ENCODE peak calls at places on chromosome 4, in four cellular contexts. I is CD4-positive, CD25-positive, alpha-beta regulatory T cell; M is B cell; D is GM12878. A is an unnamed sample.

GRCh38 chr4:158280856-158281255 is 70.6 kb downstream of the TMEM144 start:
- DNase-seq in M (no peak), D (no peak), I (no peak), A (no peak)

GRCh38 chr4:88177981-88178632 is 19.7 kb upstream of the ABCG2 start:
- DNase-seq in I (peak), D (no peak), M (no peak), A (peak)

GRCh38 chr4:75844151-75844662 is 58.0 kb downstream of the PPEF2 start:
- DNase-seq in M (no peak), D (no peak), I (no peak), A (no peak)

GRCh38 chr4:122827899-122828601 is 1.4 kb downstream of the FGF2 start:
- DNase-seq in I (peak), D (peak), M (peak), A (peak)

GRCh38 chr4:167779864-167780263 is 312.5 kb upstream of the ANXA10 start:
- DNase-seq in D (no peak), I (no peak), M (no peak), A (no peak)

GRCh38 chr4:65071532-65071931 is 598.8 kb downstream of the EPHA5 start:
- DNase-seq in I (no peak), M (no peak), D (no peak), A (no peak)

GRCh38 chr4:25821899-25822298 is 40.9 kb downstream of the SEL1L3 start:
- DNase-seq in D (no peak), M (no peak), I (no peak), A (no peak)

GRCh38 chr4:7332216-7333023 is 102.3 kb downstream of the PSAPL1 start:
- DNase-seq in I (no peak), D (no peak), M (no peak), A (no peak)

GRCh38 chr4:67603310-67604028 is 44.9 kb downstream of the STAP1 start:
- DNase-seq in D (no peak), I (no peak), M (no peak), A (no peak)

GRCh38 chr4:180240670-180241069 is 2002.5 kb upstream of the TENM3 start:
- DNase-seq in M (no peak), D (no peak), I (no peak), A (no peak)

GRCh38 chr4:41887821-41888699 is 47.2 kb upstream of the TMEM33 start:
- DNase-seq in I (peak), M (no peak), D (no peak), A (no peak)

GRCh38 chr4:96913437-96914075 is 1073.7 kb downstream of the PDHA2 start:
- DNase-seq in D (no peak), I (no peak), M (no peak), A (peak)

GRCh38 chr4:172736046-172736445 is 432.6 kb upstream of the GALNT7 start:
- DNase-seq in I (no peak), D (no peak), M (no peak), A (no peak)

GRCh38 chr4:87839309-87839946 is 6.7 kb downstream of the MEPE start:
- DNase-seq in D (no peak), M (no peak), I (peak), A (no peak)

GRCh38 chr4:168605411-168605810 is 108.6 kb downstream of the PALLD start:
- DNase-seq in D (no peak), I (no peak), M (no peak), A (peak)

GRCh38 chr4:577499-578450 is 1.7 kb upstream of the TMEM271 start:
- DNase-seq in I (peak), M (no peak), D (no peak), A (peak)

GRCh38 chr4:37983951-37984350 is 23.8 kb downstream of the PTTG2 start:
- DNase-seq in M (no peak), D (no peak), I (no peak), A (no peak)